ENCODE peak calls at places on chromosomes 16 and 17, in nine cellular contexts. One of them, this sample, is unnamed.

GRCh38 chr17:50210249-50211225 is 9.1 kb upstream of the COL1A1 start:
- DNase-seq in heart right ventricle: peak; percentile 63
- DNase-seq in NCI-H1105: no peak
- DNase-seq in immature natural killer cell: no peak
- DNase-seq in HEK293T: no peak
- DNase-seq in iPS-NIHi11: peak; percentile 65
- DNase-seq in adrenal gland: peak; percentile 65
- DNase-seq in left ventricle myocardium inferior: peak; percentile 57
- DNase-seq in astrocyte of the hippocampus: peak; percentile 99
- DNase-seq in this sample: peak; percentile 81

GRCh38 chr17:64327201-64327930 is 63.3 kb downstream of the PECAM1 start:
- DNase-seq in iPS-NIHi11: no peak
- DNase-seq in heart right ventricle: peak; percentile 62
- DNase-seq in adrenal gland: no peak
- DNase-seq in NCI-H1105: no peak
- DNase-seq in left ventricle myocardium inferior: peak; percentile 77
- DNase-seq in HEK293T: no peak
- DNase-seq in astrocyte of the hippocampus: no peak
- DNase-seq in immature natural killer cell: no peak
- DNase-seq in this sample: no peak

GRCh38 chr16:78976212-78976611 is 624.3 kb downstream of the MAF start:
- DNase-seq in astrocyte of the hippocampus: no peak
- DNase-seq in adrenal gland: no peak
- DNase-seq in HEK293T: no peak
- DNase-seq in immature natural killer cell: no peak
- DNase-seq in left ventricle myocardium inferior: no peak
- DNase-seq in iPS-NIHi11: no peak
- DNase-seq in heart right ventricle: no peak
- DNase-seq in NCI-H1105: no peak
- DNase-seq in this sample: no peak

GRCh38 chr17:16052486-16052885 is 52.9 kb downstream of the TTC19 start:
- DNase-seq in heart right ventricle: no peak
- DNase-seq in NCI-H1105: no peak
- DNase-seq in iPS-NIHi11: no peak
- DNase-seq in HEK293T: no peak
- DNase-seq in adrenal gland: no peak
- DNase-seq in immature natural killer cell: no peak
- DNase-seq in left ventricle myocardium inferior: no peak
- DNase-seq in astrocyte of the hippocampus: no peak
- DNase-seq in this sample: no peak

GRCh38 chr17:27236710-27237315 is 57.1 kb upstream of the WSB1 start:
- DNase-seq in iPS-NIHi11: peak; percentile 64
- DNase-seq in NCI-H1105: peak; percentile 7
- DNase-seq in heart right ventricle: peak; percentile 80
- DNase-seq in adrenal gland: peak; percentile 58
- DNase-seq in left ventricle myocardium inferior: peak; percentile 57
- DNase-seq in astrocyte of the hippocampus: peak; percentile 81
- DNase-seq in immature natural killer cell: peak; percentile 63
- DNase-seq in HEK293T: peak; percentile 32
- DNase-seq in this sample: no peak

GRCh38 chr16:5328546-5328945 is 231.0 kb upstream of the EEF2KMT start:
- DNase-seq in iPS-NIHi11: peak; percentile 23
- DNase-seq in immature natural killer cell: no peak
- DNase-seq in left ventricle myocardium inferior: no peak
- DNase-seq in heart right ventricle: no peak
- DNase-seq in HEK293T: no peak
- DNase-seq in NCI-H1105: no peak
- DNase-seq in adrenal gland: no peak
- DNase-seq in astrocyte of the hippocampus: no peak
- DNase-seq in this sample: no peak

GRCh38 chr17:80596760-80597608 is 52.3 kb downstream of the RPTOR start:
- DNase-seq in HEK293T: no peak
- DNase-seq in adrenal gland: no peak
- DNase-seq in heart right ventricle: no peak
- DNase-seq in astrocyte of the hippocampus: no peak
- DNase-seq in NCI-H1105: no peak
- DNase-seq in left ventricle myocardium inferior: no peak
- DNase-seq in immature natural killer cell: no peak
- DNase-seq in iPS-NIHi11: no peak
- DNase-seq in this sample: no peak

GRCh38 chr16:9297437-9298113 is 206.1 kb downstream of the HAPSTR1 start:
- DNase-seq in NCI-H1105: no peak
- DNase-seq in heart right ventricle: peak; percentile 9
- DNase-seq in adrenal gland: peak; percentile 27
- DNase-seq in HEK293T: peak; percentile 75
- DNase-seq in immature natural killer cell: no peak
- DNase-seq in left ventricle myocardium inferior: no peak
- DNase-seq in astrocyte of the hippocampus: no peak
- DNase-seq in iPS-NIHi11: peak; percentile 72
- DNase-seq in this sample: no peak

GRCh38 chr17:65078441-65079160 is 22.1 kb upstream of the GNA13 start:
- DNase-seq in HEK293T: no peak
- DNase-seq in heart right ventricle: no peak
- DNase-seq in iPS-NIHi11: no peak
- DNase-seq in left ventricle myocardium inferior: no peak
- DNase-seq in immature natural killer cell: no peak
- DNase-seq in NCI-H1105: no peak
- DNase-seq in adrenal gland: no peak
- DNase-seq in astrocyte of the hippocampus: peak; percentile 81
- DNase-seq in this sample: no peak

GRCh38 chr16:24980077-24980793 is 34.9 kb downstream of the ARHGAP17 start:
- DNase-seq in astrocyte of the hippocampus: no peak
- DNase-seq in heart right ventricle: peak; percentile 54
- DNase-seq in immature natural killer cell: no peak
- DNase-seq in iPS-NIHi11: no peak
- DNase-seq in left ventricle myocardium inferior: no peak
- DNase-seq in NCI-H1105: no peak
- DNase-seq in HEK293T: no peak
- DNase-seq in adrenal gland: no peak
- DNase-seq in this sample: no peak

GRCh38 chr17:34218757-34219156 is 36.3 kb upstream of the CCL2 start:
- DNase-seq in iPS-NIHi11: no peak
- DNase-seq in NCI-H1105: no peak
- DNase-seq in immature natural killer cell: no peak
- DNase-seq in adrenal gland: no peak
- DNase-seq in left ventricle myocardium inferior: no peak
- DNase-seq in astrocyte of the hippocampus: no peak
- DNase-seq in HEK293T: no peak
- DNase-seq in heart right ventricle: no peak
- DNase-seq in this sample: no peak